ENCODE peak calls at places on chromosome 11, in seven cellular contexts. F is HepG2, H is GM12878, K is HCT116, B is A549, I is H1, X is K562. M is an unnamed sample.

GRCh38 chr11:3833461-3833860 is 7.3 kb downstream of the RHOG start:
- DNase-seq in I (no peak), F (no peak), K (no peak), X (no peak), H (no peak), B (no peak), M (no peak)

GRCh38 chr11:77442394-77443053 is 31.4 kb downstream of the PAK1 start:
- DNase-seq in F (no peak), X (no peak), H (no peak), B (no peak), K (no peak), I (no peak), M (no peak)

GRCh38 chr11:2934611-2935239 is 5.5 kb upstream of the PHLDA2 start:
- DNase-seq in K (no peak), B (no peak), H (no peak), X (no peak), I (no peak), F (no peak), M (no peak)

GRCh38 chr11:66854231-66854661 is 2.6 kb upstream of the LRFN4 start:
- DNase-seq in K (no peak), I (no peak), H (no peak), X (no peak), F (no peak), B (no peak), M (no peak)

GRCh38 chr11:110479445-110480101 is 49.8 kb downstream of the FDX1 start:
- DNase-seq in H (no peak), B (no peak), K (no peak), F (no peak), I (no peak), X (peak; percentile 35), M (peak; percentile 63)

GRCh38 chr11:63906585-63906984 is 10.4 kb downstream of the RCOR2 start:
- DNase-seq in K (no peak), I (no peak), H (no peak), X (peak; percentile 52), F (no peak), B (no peak), M (peak; percentile 59)

GRCh38 chr11:70470127-70470526 is 71.8 kb downstream of the CTTN start:
- DNase-seq in K (no peak), F (no peak), B (no peak), X (peak; percentile 43), H (peak; percentile 61), I (no peak), M (no peak)

GRCh38 chr11:132838621-132839020 is 693.7 kb downstream of the OPCML start:
- DNase-seq in B (no peak), F (no peak), K (no peak), H (no peak), I (no peak), X (no peak), M (peak; percentile 37)

GRCh38 chr11:113505541-113506375 is 30.6 kb upstream of the DRD2 start:
- DNase-seq in X (no peak), H (no peak), I (no peak), B (peak; percentile 2), K (peak; percentile 22), F (peak; percentile 55), M (peak; percentile 15)

GRCh38 chr11:33452806-33453205 is 195.6 kb downstream of the HIPK3 start:
- DNase-seq in H (no peak), X (no peak), F (no peak), K (no peak), I (no peak), B (peak; percentile 50), M (no peak)

GRCh38 chr11:120854988-120855387 is 168.9 kb upstream of the TBCEL start:
- DNase-seq in F (no peak), B (no peak), I (no peak), H (no peak), X (no peak), K (no peak), M (no peak)

GRCh38 chr11:46050065-46050464 is 71.2 kb downstream of the PHF21A start:
- DNase-seq in H (no peak), K (peak; percentile 10), F (peak; percentile 27), I (peak; percentile 13), B (no peak), X (no peak), M (peak; percentile 10)

GRCh38 chr11:73298233-73298632 is 9.8 kb upstream of the ARHGEF17 start:
- DNase-seq in K (no peak), I (no peak), H (no peak), X (no peak), B (no peak), F (no peak), M (no peak)

GRCh38 chr11:80586464-80586863 is 1145.6 kb upstream of the TENM4 start:
- DNase-seq in F (no peak), H (no peak), X (no peak), I (no peak), B (no peak), K (no peak), M (no peak)

GRCh38 chr11:88337342-88338222 is at the start of gene CTSC:
- DNase-seq in I (peak; percentile 60), X (peak; percentile 98), K (peak; percentile 53), F (peak; percentile 73), H (no peak), B (peak; percentile 87), M (peak; percentile 99)

GRCh38 chr11:12109591-12110196 is 696 bp upstream of the MICAL2 start:
- DNase-seq in K (no peak), X (peak; percentile 58), I (no peak), H (no peak), F (no peak), B (no peak), M (no peak)

GRCh38 chr11:19978668-19979518 is 181.4 kb downstream of the DBX1 start:
- DNase-seq in K (peak; percentile 65), B (peak; percentile 79), I (no peak), X (peak; percentile 74), H (peak; percentile 40), F (peak; percentile 88), M (peak; percentile 7)

DNA sequence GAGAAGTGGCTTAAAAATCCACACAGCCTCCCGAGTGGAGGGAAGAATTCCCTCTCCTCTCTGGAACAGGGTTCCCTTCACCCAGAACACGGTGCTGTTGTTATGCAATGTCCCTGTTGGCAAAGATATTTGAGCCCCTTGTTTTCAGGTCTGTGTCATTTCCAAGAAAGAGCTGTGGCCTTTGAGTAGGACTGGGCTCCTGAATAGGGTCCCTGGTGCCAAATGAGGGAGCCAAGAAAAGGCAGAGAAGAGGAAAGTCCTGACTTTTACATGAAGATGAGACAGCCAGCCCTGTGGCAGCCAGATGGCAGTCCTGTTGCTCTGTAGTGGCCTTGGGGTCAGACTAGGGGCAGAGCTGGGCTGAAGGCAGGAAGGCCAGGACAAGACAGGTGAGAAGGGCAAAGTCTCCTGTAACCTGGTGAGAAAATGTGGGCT is 51.2 kb upstream of the ELF5 start:
- DNase-seq in K (no peak), I (no peak), H (no peak), F (peak; percentile 18), X (no peak), B (no peak), M (no peak)
- TF ChIP-seq CTCF in K (no peak), I (peak; percentile 30), H (no peak), F (peak; percentile 64), X (no peak), B (no peak), M (no peak)

DNA sequence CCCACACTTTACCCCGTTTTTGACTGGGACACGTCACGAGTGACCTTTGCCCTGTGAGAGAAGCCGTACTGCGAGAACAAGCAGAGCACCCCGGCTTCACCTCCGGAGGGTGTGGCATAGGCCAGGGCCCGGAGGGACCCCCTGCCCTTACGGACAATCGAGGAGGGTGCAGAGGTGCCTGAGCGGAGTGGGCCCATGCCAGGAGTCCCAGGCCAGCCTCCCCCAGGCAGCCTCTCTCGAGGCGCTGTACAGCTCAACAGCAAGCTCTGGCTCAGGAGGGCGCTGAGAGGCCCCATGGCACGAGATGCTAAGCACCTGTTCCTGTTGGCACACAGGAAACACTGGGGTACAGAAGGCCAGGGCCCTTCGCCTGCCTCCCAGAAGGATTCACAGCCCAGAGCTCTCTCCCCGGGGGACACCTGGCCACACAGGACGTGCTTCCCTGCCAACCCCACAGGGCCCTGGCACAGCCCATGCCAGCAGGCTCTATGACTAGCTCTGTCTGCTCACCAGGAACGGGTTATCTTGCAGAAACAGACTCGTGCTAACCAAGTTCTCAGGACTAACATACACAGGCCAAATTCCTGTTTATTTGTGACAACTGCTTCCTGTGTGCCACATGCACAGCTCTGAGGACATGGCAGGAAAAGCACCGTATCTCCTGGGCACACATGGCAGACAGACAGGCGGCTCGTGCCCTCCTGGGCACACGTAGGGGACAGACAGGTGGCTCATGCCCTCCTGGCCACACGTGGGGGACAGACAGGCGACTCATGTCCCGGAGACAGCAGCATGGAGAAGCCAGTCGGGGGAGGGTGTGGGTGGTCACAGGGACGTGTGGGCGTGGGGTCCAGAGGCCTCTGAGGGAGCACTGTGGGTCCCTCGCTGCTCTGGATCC is 11.6 kb downstream of the TOLLIP start:
- DNase-seq in F (no peak), K (no peak), X (no peak), I (no peak), H (no peak), B (no peak), M (no peak)
- TF ChIP-seq MAX in F (no peak), K (no peak), X (no peak), I (no peak), H (no peak), B (no peak), M (no peak)

GRCh38 chr11:65817815-65818680 is 15.7 kb upstream of the SNX32 start:
- DNase-seq in F (peak; percentile 71), K (peak; percentile 76), X (peak; percentile 95), H (no peak), B (peak; percentile 88), I (peak; percentile 53), M (peak; percentile 89)
- TF ChIP-seq POLR2A in F (no peak), K (no peak), X (no peak), H (no peak), B (peak; percentile 50), I (no peak), M (no peak)

GRCh38 chr11:68956547-68957254 is 24.1 kb downstream of the MRGPRD start:
- DNase-seq in F (no peak), B (no peak), I (no peak), H (no peak), X (no peak), K (no peak), M (no peak)

GRCh38 chr11:68954970-68955958 is 25.5 kb downstream of the MRGPRD start:
- DNase-seq in H (no peak), I (no peak), X (peak; percentile 64), K (no peak), B (peak; percentile 17), F (no peak), M (peak; percentile 89)

GRCh38 chr11:68959465-68960298 is 21.1 kb downstream of the MRGPRD start:
- DNase-seq in B (no peak), X (no peak), I (no peak), K (no peak), F (no peak), H (no peak), M (no peak)

GRCh38 chr11:68958211-68958610 is 22.6 kb downstream of the MRGPRD start:
- DNase-seq in X (no peak), B (no peak), I (no peak), F (no peak), K (no peak), H (no peak), M (no peak)

DNA sequence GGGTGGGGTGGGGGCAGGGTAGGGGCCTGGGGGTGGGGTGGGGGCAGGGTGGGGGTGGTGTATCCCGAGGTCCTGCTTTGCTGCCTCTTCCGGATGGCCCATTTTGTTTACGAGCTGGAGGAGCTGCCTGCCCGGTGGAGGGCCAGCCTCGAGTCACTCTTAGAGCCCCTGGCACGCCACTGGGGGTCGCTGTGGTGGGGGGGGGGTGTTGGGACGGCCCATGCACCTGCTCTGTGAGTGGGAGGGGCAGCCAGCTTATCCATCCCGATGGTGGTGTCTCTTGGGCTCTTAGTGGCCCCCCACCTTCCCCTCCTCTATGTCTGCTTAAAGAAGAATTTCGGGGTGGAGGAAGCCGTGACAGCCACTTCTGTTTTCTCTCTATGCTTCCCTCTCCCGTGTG is 24.6 kb downstream of the MRGPRD start:
- DNase-seq in F (no peak), B (no peak), K (no peak), H (no peak), X (peak; percentile 31), I (no peak), M (peak; percentile 64)
- TF ChIP-seq CTCF in F (peak; percentile 65), B (no peak), K (no peak), H (peak; percentile 30), X (peak; percentile 40), I (peak; percentile 73), M (peak; percentile 51)

M was measured in NB4.